ENCODE peak calls at places on chromosomes 16 and 17, in four cellular contexts. J is transverse colon, I is K562, B is esophagus muscularis mucosa. S is an unnamed sample.

GRCh38 chr17:5260542-5260941 is 21.5 kb upstream of the RABEP1 start:
- DNase-seq in B (no peak), J (no peak), I (no peak), S (no peak)

GRCh38 chr16:75243667-75244224 is 7.7 kb downstream of the BCAR1 start:
- DNase-seq in J (no peak), I (no peak), B (no peak), S (no peak)

GRCh38 chr16:17776888-17777287 is 306.1 kb upstream of the XYLT1 start:
- DNase-seq in J (no peak), B (no peak), I (no peak), S (no peak)

GRCh38 chr16:88881090-88881580 is 14.7 kb upstream of the PABPN1L start:
- DNase-seq in B (no peak), I (no peak), J (peak; percentile 36), S (no peak)

GRCh38 chr16:24609740-24610420 is 70.5 kb downstream of the RBBP6 start:
- DNase-seq in J (peak; percentile 42), I (peak; percentile 35), B (no peak), S (no peak)

GRCh38 chr17:36972905-36973304 is 24.2 kb downstream of the AATF start:
- DNase-seq in B (no peak), J (no peak), I (no peak), S (no peak)

GRCh38 chr17:38550661-38551060 is 55.1 kb downstream of the SRCIN1 start:
- DNase-seq in I (peak; percentile 56), J (no peak), B (no peak), S (no peak)

GRCh38 chr17:39671651-39672521 is 3.6 kb downstream of the PNMT start:
- DNase-seq in I (peak; percentile 72), B (no peak), J (peak; percentile 67), S (no peak)

GRCh38 chr17:27283057-27283456 is 10.9 kb upstream of the WSB1 start:
- DNase-seq in B (no peak), I (no peak), J (no peak), S (no peak)

GRCh38 chr17:19714542-19715411 is 1.6 kb downstream of the SLC47A2 start:
- DNase-seq in J (no peak), B (no peak), I (no peak), S (no peak)

GRCh38 chr17:67469208-67469980 is 92.3 kb downstream of the PITPNC1 start:
- DNase-seq in I (no peak), J (no peak), B (no peak), S (no peak)

GRCh38 chr16:66549284-66550131 is at the start of gene TK2:
- DNase-seq in I (peak; percentile 69), B (no peak), J (peak; percentile 71), S (peak; percentile 61)

GRCh38 chr16:9139965-9140364 is 48.5 kb downstream of the HAPSTR1 start:
- DNase-seq in I (peak; percentile 59), B (no peak), J (no peak), S (no peak)

GRCh38 chr16:46629331-46629843 is 8.2 kb upstream of the SHCBP1 start:
- DNase-seq in B (no peak), I (peak; percentile 65), J (no peak), S (no peak)

GRCh38 chr16:56852968-56853367 is 12.0 kb upstream of the SLC12A3 start:
- DNase-seq in B (no peak), J (no peak), I (no peak), S (no peak)

GRCh38 chr17:40562841-40563370 is 2.4 kb downstream of the CCR7 start:
- DNase-seq in I (no peak), J (no peak), B (peak; percentile 66), S (no peak)

GRCh38 chr17:17044846-17045561 is 2.7 kb downstream of the MPRIP start:
- DNase-seq in B (no peak), J (no peak), I (peak; percentile 31), S (no peak)

GRCh38 chr17:81039854-81040758 is 5.2 kb downstream of the BAIAP2 start:
- DNase-seq in B (no peak), I (peak; percentile 59), J (no peak), S (no peak)

GRCh38 chr17:4444782-4445473 is 11.2 kb downstream of the SPNS3 start:
- DNase-seq in B (no peak), I (no peak), J (peak; percentile 83), S (no peak)

DNA sequence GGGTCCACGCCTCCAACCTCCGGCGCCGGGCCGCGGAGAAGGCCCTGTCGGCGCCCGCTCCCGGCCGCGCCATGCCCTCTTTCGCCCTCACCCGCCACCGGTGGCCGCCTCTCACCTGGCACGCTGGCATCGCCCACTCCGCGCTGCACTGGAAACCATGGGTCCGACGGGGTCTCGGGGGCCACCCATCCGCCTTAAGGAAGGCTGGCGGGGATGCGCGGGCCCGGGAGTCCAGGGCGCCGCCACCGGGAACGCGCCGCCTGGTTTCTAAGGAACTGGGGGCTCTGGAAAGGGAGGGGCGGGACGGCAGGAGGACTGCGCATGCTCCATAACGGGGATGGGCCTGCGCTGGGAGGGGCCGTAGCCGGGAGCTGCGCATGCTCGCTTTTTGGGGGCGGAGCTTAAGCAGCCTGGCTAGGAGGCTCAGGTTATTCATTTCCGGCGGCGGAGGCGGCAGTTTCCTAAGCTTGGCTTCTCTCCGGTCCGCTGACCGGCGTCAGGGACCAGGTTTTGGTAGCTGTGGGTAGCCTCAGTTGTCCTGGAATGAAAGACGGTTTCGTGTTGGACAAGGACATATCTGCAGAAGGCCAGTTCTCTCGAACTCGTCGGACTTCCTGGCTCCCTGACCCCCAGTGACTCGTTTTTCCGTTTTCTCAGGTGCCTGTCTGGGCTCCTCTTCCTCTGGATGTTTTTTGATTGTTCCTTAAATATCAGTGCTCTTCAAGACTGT is at the start of gene GFOD2:
- DNase-seq in I (peak; percentile 97), B (peak; percentile 98), J (peak; percentile 98), S (peak; percentile 99)
- TF ChIP-seq POLR2A in I (peak; percentile 98), B (peak; percentile 59), J (peak; percentile 81), S (peak; percentile 93)

GRCh38 chr17:32298298-32298697 is 32.7 kb downstream of the RHBDL3 start:
- DNase-seq in B (no peak), J (no peak), I (no peak), S (no peak)
- TF ChIP-seq POLR2AphosphoS5 in B (no peak), J (no peak), I (no peak), S (no peak)

DNA sequence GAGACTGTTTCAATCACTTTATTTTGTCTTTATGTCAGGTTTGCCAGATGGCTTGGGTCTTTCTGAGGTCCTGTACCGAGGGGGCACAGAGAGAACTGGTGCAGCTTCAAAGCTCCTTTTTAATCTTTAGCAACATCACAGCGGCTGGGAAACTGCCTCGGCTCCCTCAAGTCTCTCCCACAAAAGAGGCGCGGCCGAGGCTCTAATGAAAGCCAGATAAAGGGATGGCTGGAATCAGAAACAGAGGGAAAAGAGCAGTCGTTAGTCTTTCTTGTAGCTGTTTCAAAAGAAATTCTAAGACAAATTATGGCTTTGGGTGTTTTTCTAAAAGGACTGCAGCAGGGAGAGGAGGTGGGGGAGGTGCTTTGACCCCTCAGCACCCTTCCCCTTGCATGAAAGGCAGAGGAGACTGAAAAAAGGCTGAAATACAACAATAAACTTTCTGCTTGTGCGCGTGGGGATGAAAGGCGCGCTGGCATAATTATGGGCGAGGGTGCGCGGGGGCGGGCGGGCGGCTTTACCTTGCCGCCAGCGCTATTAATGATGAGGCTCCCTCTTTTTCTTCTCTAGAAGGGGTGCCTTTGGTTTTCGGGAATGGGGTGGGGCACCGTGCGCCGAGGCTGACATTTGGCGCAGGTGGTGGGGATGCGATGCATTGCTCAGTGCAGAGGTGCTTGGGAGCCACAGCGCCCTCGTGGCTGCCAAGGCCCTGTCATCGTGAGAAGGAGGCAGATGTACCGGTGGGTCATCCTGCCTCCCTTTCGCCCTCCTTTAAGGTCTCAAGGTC is 22.3 kb upstream of the BRD7 start:
- DNase-seq in J (no peak), B (no peak), I (no peak), S (no peak)
- TF ChIP-seq POLR2A in J (no peak), B (no peak), I (no peak), S (no peak)

DNA sequence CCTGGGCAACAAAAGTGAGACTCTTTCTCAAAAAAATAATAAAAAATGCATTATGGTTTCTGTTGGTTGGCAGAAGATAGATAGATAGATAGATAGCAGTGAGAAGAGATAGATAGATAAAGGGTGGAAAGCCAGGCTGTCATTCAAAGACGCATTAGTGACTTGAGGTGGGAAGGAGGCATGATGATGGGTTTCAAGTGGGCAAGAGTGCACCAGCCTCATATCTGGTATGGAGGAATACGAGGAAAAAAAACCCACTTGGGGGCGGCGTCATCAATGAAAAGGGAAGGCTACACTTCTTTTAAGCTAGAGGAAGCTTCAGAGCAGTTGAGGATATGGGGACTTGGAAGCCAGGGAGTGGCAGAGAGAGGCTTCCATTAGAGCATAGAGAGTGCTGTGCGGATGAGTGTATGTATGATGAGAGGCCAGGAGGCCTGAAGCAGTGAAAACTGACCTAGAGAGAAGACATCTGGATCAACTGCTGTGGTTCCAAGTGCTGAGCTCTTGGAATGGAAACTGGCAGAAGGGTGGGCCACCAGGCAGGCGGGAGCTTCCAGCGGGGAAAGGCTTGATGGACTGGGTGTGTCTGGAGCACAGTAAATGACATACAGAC is 31.8 kb downstream of the CEP95 start:
- DNase-seq in J (no peak), B (no peak), I (no peak), S (no peak)
- TF ChIP-seq POLR2AphosphoS5 in J (no peak), B (no peak), I (no peak), S (peak; percentile 43)

GRCh38 chr16:70746708-70747424 is 54.1 kb downstream of the VAC14 start:
- DNase-seq in B (peak; percentile 96), I (peak; percentile 90), J (peak; percentile 82), S (no peak)
- TF ChIP-seq POLR2A in B (no peak), I (no peak), J (no peak), S (no peak)

GRCh38 chr17:77437747-77438146 is 297.0 kb downstream of the SEC14L1 start:
- DNase-seq in B (no peak), I (no peak), J (no peak), S (no peak)

GRCh38 chr17:77441130-77441920 is 300.6 kb downstream of the SEC14L1 start:
- DNase-seq in B (no peak), I (no peak), J (peak; percentile 57), S (peak; percentile 79)

GRCh38 chr17:77438241-77439204 is 297.8 kb downstream of the SEC14L1 start:
- DNase-seq in B (no peak), I (no peak), J (no peak), S (no peak)

GRCh38 chr17:77440571-77440981 is 299.8 kb downstream of the SEC14L1 start:
- DNase-seq in J (peak; percentile 29), I (no peak), B (no peak), S (no peak)

DNA sequence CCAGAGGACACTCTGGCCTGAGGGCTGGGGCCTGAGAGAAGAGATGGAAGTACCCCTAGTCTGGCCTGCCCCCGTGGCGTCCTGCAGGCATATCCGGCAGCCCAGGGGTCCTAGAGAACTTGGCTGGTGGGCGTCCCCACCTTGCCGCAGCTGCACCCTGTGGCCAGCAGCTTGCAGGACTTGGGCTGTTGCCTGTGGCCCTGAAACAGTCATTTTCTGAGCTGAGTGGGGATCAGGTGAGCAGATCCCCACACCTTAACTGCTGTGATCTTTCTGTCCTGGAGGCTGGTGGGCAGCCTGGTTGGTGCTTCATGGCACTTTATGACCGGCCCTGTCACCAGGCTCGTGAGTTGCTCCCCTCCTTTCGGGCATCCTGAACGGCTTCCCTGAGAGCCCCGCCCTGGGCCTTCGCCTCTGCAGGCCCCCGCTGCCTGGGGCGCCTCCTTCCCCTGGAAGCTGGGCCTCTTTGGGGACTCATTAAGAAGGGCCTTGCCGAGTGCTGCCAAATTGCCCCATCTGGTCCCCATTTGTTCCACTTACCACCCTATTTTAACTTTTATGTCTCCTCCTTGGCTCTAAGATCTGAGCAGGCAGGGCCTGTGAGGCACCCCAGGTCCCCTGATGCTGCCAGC is 298.7 kb downstream of the SEC14L1 start:
- DNase-seq in B (no peak), J (no peak), I (no peak), S (no peak)
- TF ChIP-seq POLR2AphosphoS5 in B (no peak), J (no peak), I (no peak), S (no peak)

S was measured in GM12892.